ENCODE peak calls at places on chromosome 6, in four cellular contexts. Q is Calu3, K is OCI-LY7, H is fibroblast of lung. F is an unnamed sample.
A peak's percentile ranks its signal among the peaks of the same experiment; 100 is the strongest.

GRCh38 chr6:4299476-4299875 is 164.1 kb upstream of the ECI2 start:
- DNase-seq in Q (no peak), K (no peak), H (no peak), F (no peak)

GRCh38 chr6:18528084-18528743 is 141.1 kb downstream of the RNF144B start:
- DNase-seq in Q (no peak), K (peak; percentile 27), H (peak; percentile 10), F (peak; percentile 19)

GRCh38 chr6:132909742-132910141 is 95.4 kb downstream of the RPS12 start:
- DNase-seq in Q (no peak), K (no peak), H (no peak), F (no peak)

GRCh38 chr6:136860043-136860442 is 37.7 kb downstream of the PEX7 start:
- DNase-seq in Q (no peak), K (no peak), H (no peak), F (no peak)

GRCh38 chr6:34961082-34961481 is 72.0 kb downstream of the ANKS1A start:
- DNase-seq in Q (no peak), K (no peak), H (no peak), F (no peak)

GRCh38 chr6:155850408-155850841 is 394.8 kb upstream of the NOX3 start:
- DNase-seq in Q (no peak), K (no peak), H (peak; percentile 77), F (peak; percentile 63)

GRCh38 chr6:28497893-28498292 is 17.7 kb downstream of the GPX6 start:
- DNase-seq in Q (no peak), K (no peak), H (no peak), F (no peak)

GRCh38 chr6:89082439-89082838 is 1.9 kb downstream of the PNRC1 start:
- DNase-seq in Q (no peak), K (peak; percentile 38), H (peak; percentile 45), F (peak; percentile 38)

GRCh38 chr6:36590237-36590636 is 3.9 kb upstream of the SRSF3 start:
- DNase-seq in Q (peak; percentile 72), K (no peak), H (peak; percentile 92), F (peak; percentile 75)

GRCh38 chr6:35449287-35449881 is 2.8 kb upstream of the FANCE start:
- DNase-seq in Q (peak; percentile 37), K (peak; percentile 87), H (peak; percentile 52), F (peak; percentile 69)

GRCh38 chr6:41637179-41638001 is 878 bp upstream of the MDFI start:
- DNase-seq in Q (peak; percentile 63), K (no peak), H (no peak), F (no peak)

GRCh38 chr6:20606831-20607230 is 72.6 kb downstream of the CDKAL1 start:
- DNase-seq in Q (no peak), K (no peak), H (no peak), F (no peak)

GRCh38 chr6:140485740-140486467 is 1111.5 kb upstream of the CITED2 start:
- DNase-seq in Q (peak; percentile 21), K (no peak), H (peak; percentile 98), F (peak; percentile 92)

GRCh38 chr6:126812651-126813050 is 305.8 kb upstream of the RSPO3 start:
- DNase-seq in Q (no peak), K (no peak), H (peak; percentile 40), F (peak; percentile 13)

GRCh38 chr6:147170269-147170668 is 33.9 kb upstream of the STXBP5 start:
- DNase-seq in Q (no peak), K (no peak), H (peak; percentile 97), F (peak; percentile 86)

GRCh38 chr6:126873791-126874190 is 244.7 kb upstream of the RSPO3 start:
- DNase-seq in Q (no peak), K (no peak), H (no peak), F (no peak)

GRCh38 chr6:89640804-89641203 is 2.3 kb upstream of the LYRM2 start:
- DNase-seq in Q (no peak), K (no peak), H (peak; percentile 93), F (peak; percentile 50)

GRCh38 chr6:170176621-170177382 is 114.1 kb downstream of the DLL1 start:
- DNase-seq in Q (no peak), K (no peak), H (no peak), F (no peak)

GRCh38 chr6:150456466-150456865 is 87.7 kb downstream of the IYD start:
- DNase-seq in Q (no peak), K (no peak), H (no peak), F (no peak)

GRCh38 chr6:151358475-151358874 is 32.9 kb downstream of the ZBTB2 start:
- DNase-seq in Q (no peak), K (no peak), H (no peak), F (no peak)

GRCh38 chr6:73515204-73516101 is 5.4 kb downstream of the EEF1A1 start:
- DNase-seq in Q (peak; percentile 54), K (peak; percentile 80), H (peak; percentile 80), F (peak; percentile 86)

GRCh38 chr6:153790048-153790447 is 249.0 kb upstream of the OPRM1 start:
- DNase-seq in Q (peak; percentile 23), K (no peak), H (peak; percentile 89), F (peak; percentile 92)

GRCh38 chr6:148565931-148566663 is 180.7 kb upstream of the UST start:
- DNase-seq in Q (peak; percentile 38), K (no peak), H (peak; percentile 99), F (peak; percentile 92)

GRCh38 chr6:68967549-68968300 is 332.6 kb downstream of the ADGRB3 start:
- DNase-seq in Q (peak; percentile 72), K (peak; percentile 67), H (peak; percentile 26), F (peak; percentile 48)

GRCh38 chr6:161618816-161619454 is 345.1 kb upstream of the AGPAT4 start:
- DNase-seq in Q (peak; percentile 38), K (peak; percentile 3), H (peak; percentile 78), F (peak; percentile 71)

GRCh38 chr6:114100421-114100820 is 129.5 kb upstream of the HDAC2 start:
- DNase-seq in Q (no peak), K (no peak), H (peak; percentile 63), F (peak; percentile 19)

GRCh38 chr6:158799051-158799792 is 19.9 kb downstream of the EZR start:
- DNase-seq in Q (peak; percentile 72), K (peak; percentile 44), H (peak; percentile 74), F (peak; percentile 46)

GRCh38 chr6:165716886-165717285 is 53.8 kb upstream of the PDE10A start:
- DNase-seq in Q (no peak), K (no peak), H (no peak), F (no peak)

GRCh38 chr6:134482585-134483346 is 164.9 kb upstream of the SGK1 start:
- DNase-seq in Q (no peak), K (no peak), H (peak; percentile 58), F (peak; percentile 27)

GRCh38 chr6:108651781-108652227 is 91.1 kb downstream of the FOXO3 start:
- DNase-seq in Q (no peak), K (no peak), H (peak; percentile 92), F (peak; percentile 80)

GRCh38 chr6:45911691-45912090 is 104.0 kb downstream of the CLIC5 start:
- DNase-seq in Q (no peak), K (no peak), H (no peak), F (no peak)

GRCh38 chr6:167394820-167395219 is 69.9 kb downstream of the TTLL2 start:
- DNase-seq in Q (no peak), K (no peak), H (no peak), F (no peak)

GRCh38 chr6:111013144-111013905 is 31.5 kb downstream of the RPF2 start:
- DNase-seq in Q (no peak), K (no peak), H (no peak), F (no peak)

GRCh38 chr6:10954590-10955010 is 67.7 kb downstream of the SYCP2L start:
- DNase-seq in Q (peak; percentile 81), K (peak; percentile 71), H (peak; percentile 68), F (peak; percentile 77)

DNA sequence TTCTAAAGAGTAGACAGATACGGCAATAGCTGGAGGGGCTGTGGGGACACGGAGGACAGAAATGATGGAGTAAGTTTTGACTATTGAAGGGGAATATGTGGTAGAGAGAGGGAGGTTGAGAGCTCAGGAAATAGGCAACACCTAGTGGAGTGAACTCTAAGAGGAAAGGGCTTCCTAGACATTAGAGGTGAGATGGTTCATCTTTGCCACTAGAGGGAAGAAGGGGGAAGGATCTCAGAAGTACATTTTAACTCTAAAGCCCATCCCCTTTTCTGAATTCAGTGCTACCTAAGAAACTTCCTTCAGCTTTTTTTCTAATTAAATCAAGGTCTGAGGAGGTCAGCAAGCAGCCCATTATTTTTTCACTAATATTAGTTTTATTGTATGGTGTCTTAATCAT is 689.4 kb upstream of the MAP3K7 start:
- DNase-seq in Q (no peak), K (peak; percentile 2), H (peak; percentile 50), F (peak; percentile 37)
- TF ChIP-seq CTCF in Q (no peak), K (peak; percentile 55), H (peak; percentile 45), F (peak; percentile 57)

GRCh38 chr6:84346372-84346771 is 118.9 kb upstream of the CEP162 start:
- DNase-seq in Q (no peak), K (no peak), H (no peak), F (no peak)
- TF ChIP-seq CTCF in Q (no peak), K (peak; percentile 43), H (peak; percentile 18), F (no peak)

GRCh38 chr6:70289299-70289698 is 13.6 kb downstream of the COL9A1 start:
- DNase-seq in Q (peak; percentile 15), K (no peak), H (no peak), F (no peak)
- TF ChIP-seq CTCF in Q (peak; percentile 14), K (peak; percentile 32), H (no peak), F (peak; percentile 26)

GRCh38 chr6:160519603-160520042 is 144.5 kb downstream of the LPA start:
- DNase-seq in Q (no peak), K (no peak), H (no peak), F (no peak)
- TF ChIP-seq CTCF in Q (no peak), K (peak; percentile 93), H (peak; percentile 93), F (peak; percentile 93)

GRCh38 chr6:6752129-6752528 is 163.6 kb downstream of the LY86 start:
- DNase-seq in Q (no peak), K (no peak), H (peak; percentile 73), F (peak; percentile 20)
- TF ChIP-seq CTCF in Q (no peak), K (no peak), H (no peak), F (no peak)

GRCh38 chr6:12791371-12791770 is 74.8 kb downstream of the PHACTR1 start:
- DNase-seq in Q (no peak), K (no peak), H (peak; percentile 37), F (no peak)
- TF ChIP-seq CTCF in Q (no peak), K (no peak), H (no peak), F (no peak)

DNA sequence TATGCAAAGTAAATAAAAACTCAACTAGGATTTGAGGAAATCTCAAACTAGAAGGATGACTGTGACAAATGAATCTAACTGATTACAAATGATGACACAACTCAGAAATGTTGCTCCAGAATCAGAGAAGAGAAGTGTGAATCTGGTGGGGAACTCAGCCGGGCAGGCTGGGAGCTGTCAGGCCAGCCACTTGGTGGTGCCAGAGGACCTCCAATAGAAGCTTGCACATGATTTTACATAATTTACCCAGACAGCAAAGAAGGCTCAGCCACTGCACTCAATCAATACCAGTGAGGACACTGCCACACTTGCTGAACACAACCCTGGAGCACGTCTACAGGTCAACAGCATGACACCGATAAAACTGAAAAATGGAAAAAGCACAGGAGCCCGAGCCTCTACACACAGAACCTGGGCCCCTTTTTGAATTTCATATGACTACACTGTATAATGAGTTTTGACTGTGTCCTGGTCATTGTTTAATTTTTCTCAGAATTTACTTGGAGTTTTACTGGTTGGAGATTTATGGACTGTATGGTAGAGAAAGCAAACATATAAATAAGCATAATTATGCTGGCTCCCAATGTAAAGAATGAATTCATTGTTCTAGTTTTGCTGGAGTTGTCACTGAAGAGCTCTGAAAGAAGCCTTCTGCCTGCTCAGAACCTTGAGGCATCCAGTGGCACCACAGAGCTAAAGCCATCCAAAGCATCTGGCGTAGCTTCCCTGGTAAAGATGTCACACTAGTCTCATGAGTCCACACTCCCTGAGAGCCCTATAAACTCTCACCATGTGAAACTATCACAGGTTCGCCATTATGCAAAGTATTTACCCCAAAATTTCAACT is 296.5 kb downstream of the THBS2 start:
- DNase-seq in Q (peak; percentile 80), K (peak; percentile 49), H (peak; percentile 78), F (peak; percentile 80)
- TF ChIP-seq CTCF in Q (peak; percentile 80), K (peak; percentile 83), H (peak; percentile 95), F (peak; percentile 90)